ENCODE peak calls at places on chromosomes 5 and 9, in eight cellular contexts. One of them, this sample, is unnamed.

GRCh38 chr5:53180971-53181370 is 71.4 kb upstream of the MOCS2 start:
- DNase-seq in naive thymus-derived CD4-positive, alpha-beta T cell: no peak
- DNase-seq in stomach: no peak
- DNase-seq in GM23248: no peak
- DNase-seq in CD8-positive, alpha-beta T cell: no peak
- DNase-seq in breast epithelium: no peak
- DNase-seq in GM12878: no peak
- DNase-seq in endodermal cell: no peak
- DNase-seq in this sample: no peak

GRCh38 chr5:160621503-160621902 is 199.8 kb downstream of the PTTG1 start:
- DNase-seq in naive thymus-derived CD4-positive, alpha-beta T cell: no peak
- DNase-seq in stomach: no peak
- DNase-seq in GM23248: no peak
- DNase-seq in CD8-positive, alpha-beta T cell: no peak
- DNase-seq in breast epithelium: no peak
- DNase-seq in GM12878: no peak
- DNase-seq in endodermal cell: no peak
- DNase-seq in this sample: no peak

GRCh38 chr9:35076848-35077247 is 2.9 kb downstream of the FANCG start:
- DNase-seq in naive thymus-derived CD4-positive, alpha-beta T cell: no peak
- DNase-seq in stomach: no peak
- DNase-seq in GM23248: no peak
- DNase-seq in CD8-positive, alpha-beta T cell: no peak
- DNase-seq in breast epithelium: peak
- DNase-seq in GM12878: no peak
- DNase-seq in endodermal cell: no peak
- DNase-seq in this sample: no peak

GRCh38 chr9:82196658-82197057 is 208.1 kb downstream of the SPATA31D1 start:
- DNase-seq in naive thymus-derived CD4-positive, alpha-beta T cell: no peak
- DNase-seq in stomach: no peak
- DNase-seq in GM23248: no peak
- DNase-seq in CD8-positive, alpha-beta T cell: no peak
- DNase-seq in breast epithelium: no peak
- DNase-seq in GM12878: no peak
- DNase-seq in endodermal cell: no peak
- DNase-seq in this sample: no peak

GRCh38 chr5:40879163-40879942 is 29.9 kb upstream of the C7 start:
- DNase-seq in naive thymus-derived CD4-positive, alpha-beta T cell: no peak
- DNase-seq in stomach: no peak
- DNase-seq in GM23248: peak
- DNase-seq in CD8-positive, alpha-beta T cell: no peak
- DNase-seq in breast epithelium: no peak
- DNase-seq in GM12878: no peak
- DNase-seq in endodermal cell: peak
- DNase-seq in this sample: no peak

GRCh38 chr5:156543348-156543747 is 216.4 kb downstream of the SGCD start:
- DNase-seq in naive thymus-derived CD4-positive, alpha-beta T cell: no peak
- DNase-seq in stomach: no peak
- DNase-seq in GM23248: no peak
- DNase-seq in CD8-positive, alpha-beta T cell: no peak
- DNase-seq in breast epithelium: no peak
- DNase-seq in GM12878: no peak
- DNase-seq in endodermal cell: no peak
- DNase-seq in this sample: no peak

GRCh38 chr9:76904661-76905457 is 1.1 kb downstream of the PRUNE2 start:
- DNase-seq in naive thymus-derived CD4-positive, alpha-beta T cell: no peak
- DNase-seq in stomach: no peak
- DNase-seq in GM23248: peak
- DNase-seq in CD8-positive, alpha-beta T cell: no peak
- DNase-seq in breast epithelium: no peak
- DNase-seq in GM12878: no peak
- DNase-seq in endodermal cell: no peak
- DNase-seq in this sample: no peak

GRCh38 chr9:97726716-97727115 is 29.6 kb upstream of the XPA start:
- DNase-seq in naive thymus-derived CD4-positive, alpha-beta T cell: no peak
- DNase-seq in stomach: no peak
- DNase-seq in GM23248: no peak
- DNase-seq in CD8-positive, alpha-beta T cell: no peak
- DNase-seq in breast epithelium: no peak
- DNase-seq in GM12878: no peak
- DNase-seq in endodermal cell: no peak
- DNase-seq in this sample: no peak

GRCh38 chr5:28548856-28549255 is 1510.5 kb upstream of the CDH9 start:
- DNase-seq in naive thymus-derived CD4-positive, alpha-beta T cell: no peak
- DNase-seq in stomach: no peak
- DNase-seq in GM23248: no peak
- DNase-seq in CD8-positive, alpha-beta T cell: no peak
- DNase-seq in breast epithelium: no peak
- DNase-seq in GM12878: no peak
- DNase-seq in endodermal cell: no peak
- DNase-seq in this sample: no peak

GRCh38 chr5:12095808-12096281 is 191.6 kb upstream of the CTNND2 start:
- DNase-seq in naive thymus-derived CD4-positive, alpha-beta T cell: no peak
- DNase-seq in stomach: no peak
- DNase-seq in GM23248: no peak
- DNase-seq in CD8-positive, alpha-beta T cell: no peak
- DNase-seq in breast epithelium: no peak
- DNase-seq in GM12878: no peak
- DNase-seq in endodermal cell: no peak
- DNase-seq in this sample: no peak

GRCh38 chr5:118486647-118487046 is 501.7 kb downstream of the DTWD2 start:
- DNase-seq in naive thymus-derived CD4-positive, alpha-beta T cell: no peak
- DNase-seq in stomach: no peak
- DNase-seq in GM23248: no peak
- DNase-seq in CD8-positive, alpha-beta T cell: no peak
- DNase-seq in breast epithelium: no peak
- DNase-seq in GM12878: no peak
- DNase-seq in endodermal cell: no peak
- DNase-seq in this sample: no peak

GRCh38 chr5:151030377-151030776 is 10.0 kb downstream of the GPX3 start:
- DNase-seq in naive thymus-derived CD4-positive, alpha-beta T cell: no peak
- DNase-seq in stomach: no peak
- DNase-seq in GM23248: no peak
- DNase-seq in CD8-positive, alpha-beta T cell: no peak
- DNase-seq in breast epithelium: no peak
- DNase-seq in GM12878: no peak
- DNase-seq in endodermal cell: no peak
- DNase-seq in this sample: no peak
- H3K27ac ChIP-seq in naive thymus-derived CD4-positive, alpha-beta T cell: no peak
- H3K27ac ChIP-seq in stomach: peak
- H3K27ac ChIP-seq in GM23248: no peak
- H3K27ac ChIP-seq in CD8-positive, alpha-beta T cell: no peak
- H3K27ac ChIP-seq in breast epithelium: no peak
- H3K27ac ChIP-seq in GM12878: no peak
- H3K27ac ChIP-seq in endodermal cell: no peak
- H3K27ac ChIP-seq in this sample: peak

GRCh38 chr5:88690619-88691560 is 192.1 kb downstream of the MEF2C start:
- DNase-seq in naive thymus-derived CD4-positive, alpha-beta T cell: peak
- DNase-seq in stomach: peak
- DNase-seq in GM23248: peak
- DNase-seq in CD8-positive, alpha-beta T cell: peak
- DNase-seq in breast epithelium: peak
- DNase-seq in GM12878: no peak
- DNase-seq in endodermal cell: peak
- DNase-seq in this sample: peak
- H3K4me3 ChIP-seq in naive thymus-derived CD4-positive, alpha-beta T cell: no peak
- H3K4me3 ChIP-seq in stomach: peak
- H3K4me3 ChIP-seq in GM23248: peak
- H3K4me3 ChIP-seq in CD8-positive, alpha-beta T cell: peak
- H3K4me3 ChIP-seq in breast epithelium: peak
- H3K4me3 ChIP-seq in GM12878: peak
- H3K4me3 ChIP-seq in endodermal cell: no peak
- H3K4me3 ChIP-seq in this sample: no peak

GRCh38 chr9:120755827-120756434 is 37.3 kb downstream of the FBXW2 start:
- DNase-seq in naive thymus-derived CD4-positive, alpha-beta T cell: peak
- DNase-seq in stomach: peak
- DNase-seq in GM23248: peak
- DNase-seq in CD8-positive, alpha-beta T cell: peak
- DNase-seq in breast epithelium: no peak
- DNase-seq in GM12878: peak
- DNase-seq in endodermal cell: peak
- DNase-seq in this sample: peak

GRCh38 chr9:120757268-120757900 is 35.8 kb downstream of the FBXW2 start:
- DNase-seq in naive thymus-derived CD4-positive, alpha-beta T cell: no peak
- DNase-seq in stomach: no peak
- DNase-seq in GM23248: no peak
- DNase-seq in CD8-positive, alpha-beta T cell: no peak
- DNase-seq in breast epithelium: no peak
- DNase-seq in GM12878: no peak
- DNase-seq in endodermal cell: no peak
- DNase-seq in this sample: no peak

GRCh38 chr9:120758544-120758943 is 34.7 kb downstream of the FBXW2 start:
- DNase-seq in naive thymus-derived CD4-positive, alpha-beta T cell: no peak
- DNase-seq in stomach: no peak
- DNase-seq in GM23248: no peak
- DNase-seq in CD8-positive, alpha-beta T cell: no peak
- DNase-seq in breast epithelium: no peak
- DNase-seq in GM12878: no peak
- DNase-seq in endodermal cell: no peak
- DNase-seq in this sample: no peak

GRCh38 chr9:120761011-120761410 is 32.2 kb downstream of the FBXW2 start:
- DNase-seq in naive thymus-derived CD4-positive, alpha-beta T cell: no peak
- DNase-seq in stomach: no peak
- DNase-seq in GM23248: no peak
- DNase-seq in CD8-positive, alpha-beta T cell: no peak
- DNase-seq in breast epithelium: no peak
- DNase-seq in GM12878: no peak
- DNase-seq in endodermal cell: no peak
- DNase-seq in this sample: no peak

DNA sequence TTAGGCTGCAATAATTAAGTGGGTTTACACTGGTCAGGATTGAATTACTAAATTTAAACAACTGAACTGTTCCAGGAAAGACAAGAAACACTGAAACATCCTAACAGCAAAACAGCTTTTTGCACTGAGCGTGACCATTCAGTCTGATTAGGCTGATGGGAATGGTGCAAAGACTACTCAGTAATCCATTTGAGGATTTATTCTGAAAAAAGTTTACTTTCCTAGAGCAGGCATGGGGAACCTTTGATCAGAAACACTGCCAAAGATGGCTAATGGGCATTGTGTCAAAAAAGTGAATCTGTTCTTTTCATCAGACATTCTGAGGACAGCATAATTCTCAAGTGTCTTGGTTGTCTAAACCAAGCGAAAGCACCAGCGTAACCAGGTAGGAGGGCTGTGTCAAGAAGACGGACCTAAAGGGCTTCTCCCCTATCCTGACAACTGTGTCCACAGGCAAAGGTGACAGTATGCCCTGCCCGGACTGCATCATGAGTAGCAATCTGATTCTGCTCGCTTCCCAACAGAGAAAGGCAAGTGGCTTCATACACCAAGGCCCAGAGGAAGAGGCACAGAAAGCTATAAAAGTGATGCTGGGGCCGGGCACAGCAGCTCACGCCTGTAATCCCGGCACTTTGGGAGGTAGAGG is 33.3 kb downstream of the FBXW2 start:
- DNase-seq in naive thymus-derived CD4-positive, alpha-beta T cell: no peak
- DNase-seq in stomach: no peak
- DNase-seq in GM23248: no peak
- DNase-seq in CD8-positive, alpha-beta T cell: no peak
- DNase-seq in breast epithelium: no peak
- DNase-seq in GM12878: no peak
- DNase-seq in endodermal cell: no peak
- DNase-seq in this sample: no peak
- H3K27ac ChIP-seq in naive thymus-derived CD4-positive, alpha-beta T cell: no peak
- H3K27ac ChIP-seq in stomach: no peak
- H3K27ac ChIP-seq in GM23248: no peak
- H3K27ac ChIP-seq in CD8-positive, alpha-beta T cell: no peak
- H3K27ac ChIP-seq in breast epithelium: no peak
- H3K27ac ChIP-seq in GM12878: no peak
- H3K27ac ChIP-seq in endodermal cell: no peak
- H3K27ac ChIP-seq in this sample: no peak

DNA sequence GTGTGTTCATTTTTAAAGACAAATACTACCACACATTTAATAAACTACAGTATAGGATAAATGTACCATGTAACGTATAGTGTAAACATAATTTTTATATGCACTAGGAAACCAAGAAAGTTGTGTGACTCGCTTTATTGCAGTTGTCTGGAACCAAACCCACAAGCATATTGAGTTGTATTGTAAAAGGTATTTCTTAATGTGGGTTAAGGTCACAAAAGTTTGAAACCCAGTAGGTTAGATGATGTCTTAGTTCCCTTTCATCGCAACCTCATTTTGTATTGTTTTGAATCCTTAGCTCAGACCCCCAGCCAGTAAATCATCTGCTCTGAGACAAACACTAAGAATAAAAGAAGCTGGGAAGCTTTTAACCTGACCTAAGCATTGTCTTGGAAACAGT is 79.0 kb downstream of the TRIO start:
- DNase-seq in naive thymus-derived CD4-positive, alpha-beta T cell: no peak
- DNase-seq in stomach: no peak
- DNase-seq in GM23248: no peak
- DNase-seq in CD8-positive, alpha-beta T cell: no peak
- DNase-seq in breast epithelium: no peak
- DNase-seq in GM12878: no peak
- DNase-seq in endodermal cell: no peak
- DNase-seq in this sample: no peak
- H3K4me3 ChIP-seq in naive thymus-derived CD4-positive, alpha-beta T cell: no peak
- H3K4me3 ChIP-seq in stomach: no peak
- H3K4me3 ChIP-seq in GM23248: no peak
- H3K4me3 ChIP-seq in CD8-positive, alpha-beta T cell: no peak
- H3K4me3 ChIP-seq in breast epithelium: no peak
- H3K4me3 ChIP-seq in GM12878: no peak
- H3K4me3 ChIP-seq in endodermal cell: no peak
- H3K4me3 ChIP-seq in this sample: no peak

GRCh38 chr5:154470949-154471870 is 6.8 kb downstream of the HAND1 start:
- DNase-seq in naive thymus-derived CD4-positive, alpha-beta T cell: no peak
- DNase-seq in stomach: no peak
- DNase-seq in GM23248: no peak
- DNase-seq in CD8-positive, alpha-beta T cell: no peak
- DNase-seq in breast epithelium: no peak
- DNase-seq in GM12878: no peak
- DNase-seq in endodermal cell: no peak
- DNase-seq in this sample: no peak
- H3K27ac ChIP-seq in naive thymus-derived CD4-positive, alpha-beta T cell: no peak
- H3K27ac ChIP-seq in stomach: no peak
- H3K27ac ChIP-seq in GM23248: no peak
- H3K27ac ChIP-seq in CD8-positive, alpha-beta T cell: no peak
- H3K27ac ChIP-seq in breast epithelium: no peak
- H3K27ac ChIP-seq in GM12878: no peak
- H3K27ac ChIP-seq in endodermal cell: no peak
- H3K27ac ChIP-seq in this sample: peak

GRCh38 chr5:143390258-143390657 is 13.2 kb downstream of the NR3C1 start:
- DNase-seq in naive thymus-derived CD4-positive, alpha-beta T cell: no peak
- DNase-seq in stomach: no peak
- DNase-seq in GM23248: no peak
- DNase-seq in CD8-positive, alpha-beta T cell: no peak
- DNase-seq in breast epithelium: no peak
- DNase-seq in GM12878: no peak
- DNase-seq in endodermal cell: no peak
- DNase-seq in this sample: no peak
- H3K4me3 ChIP-seq in naive thymus-derived CD4-positive, alpha-beta T cell: no peak
- H3K4me3 ChIP-seq in stomach: no peak
- H3K4me3 ChIP-seq in GM23248: peak
- H3K4me3 ChIP-seq in CD8-positive, alpha-beta T cell: no peak
- H3K4me3 ChIP-seq in breast epithelium: no peak
- H3K4me3 ChIP-seq in GM12878: peak
- H3K4me3 ChIP-seq in endodermal cell: no peak
- H3K4me3 ChIP-seq in this sample: no peak

This sample was measured in lung.